ENCODE peak calls at places on chromosome 7, in six cellular contexts. One of them, this sample, is unnamed.

GRCh38 chr7:19754521-19755116 is 18.8 kb downstream of the TMEM196 start:
- DNase-seq in AG09309: no peak
- DNase-seq in suprapubic skin: no peak
- DNase-seq in RWPE1: peak
- DNase-seq in AG09319: no peak
- DNase-seq in nephron progenitor cell: no peak
- DNase-seq in this sample: no peak

GRCh38 chr7:50662059-50662689 is 97.0 kb upstream of the DDC start:
- DNase-seq in nephron progenitor cell: no peak
- DNase-seq in AG09309: no peak
- DNase-seq in AG09319: no peak
- DNase-seq in RWPE1: no peak
- DNase-seq in suprapubic skin: no peak
- DNase-seq in this sample: no peak

GRCh38 chr7:134473861-134474291 is 15.0 kb upstream of the AKR1B1 start:
- DNase-seq in AG09309: no peak
- DNase-seq in RWPE1: peak
- DNase-seq in AG09319: no peak
- DNase-seq in suprapubic skin: no peak
- DNase-seq in nephron progenitor cell: no peak
- DNase-seq in this sample: no peak

GRCh38 chr7:101720324-101720723 is 91.2 kb upstream of the MYL10 start:
- DNase-seq in suprapubic skin: no peak
- DNase-seq in RWPE1: no peak
- DNase-seq in nephron progenitor cell: no peak
- DNase-seq in AG09319: no peak
- DNase-seq in AG09309: no peak
- DNase-seq in this sample: no peak

GRCh38 chr7:115475774-115476407 is 554.0 kb downstream of the MDFIC start:
- DNase-seq in AG09319: no peak
- DNase-seq in AG09309: no peak
- DNase-seq in nephron progenitor cell: peak
- DNase-seq in suprapubic skin: no peak
- DNase-seq in RWPE1: no peak
- DNase-seq in this sample: no peak

GRCh38 chr7:14836571-14837189 is 65.9 kb downstream of the DGKB start:
- DNase-seq in nephron progenitor cell: peak
- DNase-seq in AG09309: no peak
- DNase-seq in suprapubic skin: no peak
- DNase-seq in AG09319: no peak
- DNase-seq in RWPE1: peak
- DNase-seq in this sample: no peak

GRCh38 chr7:730501-731439 is 3.7 kb upstream of the PRKAR1B start:
- DNase-seq in suprapubic skin: no peak
- DNase-seq in RWPE1: no peak
- DNase-seq in AG09309: no peak
- DNase-seq in AG09319: no peak
- DNase-seq in nephron progenitor cell: no peak
- DNase-seq in this sample: no peak

GRCh38 chr7:2193575-2194305 is 39.0 kb downstream of the MAD1L1 start:
- DNase-seq in AG09319: no peak
- DNase-seq in nephron progenitor cell: no peak
- DNase-seq in suprapubic skin: no peak
- DNase-seq in AG09309: no peak
- DNase-seq in RWPE1: no peak
- DNase-seq in this sample: no peak

GRCh38 chr7:115672024-115672423 is 358.5 kb downstream of the TFEC start:
- DNase-seq in nephron progenitor cell: no peak
- DNase-seq in AG09319: no peak
- DNase-seq in AG09309: no peak
- DNase-seq in RWPE1: no peak
- DNase-seq in suprapubic skin: no peak
- DNase-seq in this sample: no peak

GRCh38 chr7:96330193-96330592 is 8.3 kb upstream of the SLC25A13 start:
- DNase-seq in nephron progenitor cell: no peak
- DNase-seq in AG09319: no peak
- DNase-seq in suprapubic skin: no peak
- DNase-seq in RWPE1: peak
- DNase-seq in AG09309: no peak
- DNase-seq in this sample: no peak

GRCh38 chr7:87416682-87417587 is 58.5 kb downstream of the ABCB4 start:
- DNase-seq in RWPE1: peak
- DNase-seq in nephron progenitor cell: peak
- DNase-seq in suprapubic skin: no peak
- DNase-seq in AG09309: no peak
- DNase-seq in AG09319: no peak
- DNase-seq in this sample: no peak

GRCh38 chr7:20083781-20084180 is 133.4 kb downstream of the MACC1 start:
- DNase-seq in AG09319: no peak
- DNase-seq in suprapubic skin: no peak
- DNase-seq in RWPE1: peak
- DNase-seq in AG09309: peak
- DNase-seq in nephron progenitor cell: no peak
- DNase-seq in this sample: no peak

GRCh38 chr7:123367508-123368122 is 166.8 kb downstream of the IQUB start:
- DNase-seq in suprapubic skin: no peak
- DNase-seq in AG09319: no peak
- DNase-seq in nephron progenitor cell: peak
- DNase-seq in RWPE1: peak
- DNase-seq in AG09309: no peak
- DNase-seq in this sample: no peak

GRCh38 chr7:34759477-34760125 is 101.6 kb downstream of the NPSR1 start:
- DNase-seq in AG09309: peak
- DNase-seq in nephron progenitor cell: peak
- DNase-seq in suprapubic skin: no peak
- DNase-seq in AG09319: no peak
- DNase-seq in RWPE1: peak
- DNase-seq in this sample: no peak
- TF ChIP-seq CTCF in AG09309: peak
- TF ChIP-seq CTCF in nephron progenitor cell: peak
- TF ChIP-seq CTCF in suprapubic skin: peak
- TF ChIP-seq CTCF in AG09319: peak
- TF ChIP-seq CTCF in RWPE1: peak
- TF ChIP-seq CTCF in this sample: peak

GRCh38 chr7:150406311-150406564 is 27.1 kb downstream of the ZNF775 start:
- DNase-seq in AG09309: no peak
- DNase-seq in nephron progenitor cell: no peak
- DNase-seq in suprapubic skin: no peak
- DNase-seq in AG09319: no peak
- DNase-seq in RWPE1: no peak
- DNase-seq in this sample: no peak

GRCh38 chr7:150404172-150404784 is 25.1 kb downstream of the ZNF775 start:
- DNase-seq in nephron progenitor cell: no peak
- DNase-seq in RWPE1: no peak
- DNase-seq in AG09309: no peak
- DNase-seq in suprapubic skin: peak
- DNase-seq in AG09319: no peak
- DNase-seq in this sample: no peak

GRCh38 chr7:150403376-150404171 is 24.4 kb downstream of the ZNF775 start:
- DNase-seq in AG09309: no peak
- DNase-seq in nephron progenitor cell: no peak
- DNase-seq in suprapubic skin: peak
- DNase-seq in RWPE1: no peak
- DNase-seq in AG09319: no peak
- DNase-seq in this sample: no peak

GRCh38 chr7:150405584-150406310 is 26.6 kb downstream of the ZNF775 start:
- DNase-seq in RWPE1: peak
- DNase-seq in nephron progenitor cell: peak
- DNase-seq in suprapubic skin: peak
- DNase-seq in AG09309: no peak
- DNase-seq in AG09319: no peak
- DNase-seq in this sample: no peak

GRCh38 chr7:150404785-150405583 is 25.9 kb downstream of the ZNF775 start:
- DNase-seq in RWPE1: peak
- DNase-seq in nephron progenitor cell: peak
- DNase-seq in AG09309: peak
- DNase-seq in AG09319: peak
- DNase-seq in suprapubic skin: peak
- DNase-seq in this sample: peak
- TF ChIP-seq CTCF in RWPE1: peak
- TF ChIP-seq CTCF in nephron progenitor cell: no peak
- TF ChIP-seq CTCF in AG09309: no peak
- TF ChIP-seq CTCF in AG09319: no peak
- TF ChIP-seq CTCF in suprapubic skin: peak
- TF ChIP-seq CTCF in this sample: peak

DNA sequence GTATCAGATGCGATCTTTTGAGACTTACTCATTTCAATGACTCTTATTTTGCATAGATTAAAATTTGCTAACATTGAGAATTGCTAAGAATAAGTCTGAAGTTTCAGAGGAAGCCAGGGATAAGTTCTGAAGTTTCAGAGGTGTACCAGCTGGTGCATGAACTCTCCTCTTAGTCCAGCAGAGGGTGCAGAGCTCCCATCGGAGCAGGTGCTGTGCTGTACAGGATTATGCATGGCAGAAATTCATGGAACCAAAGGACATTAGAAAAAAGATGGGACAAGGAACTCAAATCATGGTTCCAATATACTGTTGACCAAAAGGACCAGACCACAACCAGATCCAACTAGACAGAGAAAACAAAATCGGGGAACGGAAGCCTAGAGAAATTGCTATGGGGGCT is 41.9 kb downstream of the MGAM2 start:
- DNase-seq in nephron progenitor cell: peak
- DNase-seq in RWPE1: no peak
- DNase-seq in suprapubic skin: no peak
- DNase-seq in AG09319: no peak
- DNase-seq in AG09309: no peak
- DNase-seq in this sample: no peak
- TF ChIP-seq CTCF in nephron progenitor cell: no peak
- TF ChIP-seq CTCF in RWPE1: no peak
- TF ChIP-seq CTCF in suprapubic skin: no peak
- TF ChIP-seq CTCF in AG09319: no peak
- TF ChIP-seq CTCF in AG09309: no peak
- TF ChIP-seq CTCF in this sample: peak

GRCh38 chr7:132049462-132050304 is 493.3 kb upstream of the PODXL start:
- DNase-seq in RWPE1: no peak
- DNase-seq in AG09319: no peak
- DNase-seq in suprapubic skin: no peak
- DNase-seq in nephron progenitor cell: peak
- DNase-seq in AG09309: no peak
- DNase-seq in this sample: peak
- TF ChIP-seq CTCF in RWPE1: peak
- TF ChIP-seq CTCF in AG09319: peak
- TF ChIP-seq CTCF in suprapubic skin: peak
- TF ChIP-seq CTCF in nephron progenitor cell: peak
- TF ChIP-seq CTCF in AG09309: peak
- TF ChIP-seq CTCF in this sample: peak

DNA sequence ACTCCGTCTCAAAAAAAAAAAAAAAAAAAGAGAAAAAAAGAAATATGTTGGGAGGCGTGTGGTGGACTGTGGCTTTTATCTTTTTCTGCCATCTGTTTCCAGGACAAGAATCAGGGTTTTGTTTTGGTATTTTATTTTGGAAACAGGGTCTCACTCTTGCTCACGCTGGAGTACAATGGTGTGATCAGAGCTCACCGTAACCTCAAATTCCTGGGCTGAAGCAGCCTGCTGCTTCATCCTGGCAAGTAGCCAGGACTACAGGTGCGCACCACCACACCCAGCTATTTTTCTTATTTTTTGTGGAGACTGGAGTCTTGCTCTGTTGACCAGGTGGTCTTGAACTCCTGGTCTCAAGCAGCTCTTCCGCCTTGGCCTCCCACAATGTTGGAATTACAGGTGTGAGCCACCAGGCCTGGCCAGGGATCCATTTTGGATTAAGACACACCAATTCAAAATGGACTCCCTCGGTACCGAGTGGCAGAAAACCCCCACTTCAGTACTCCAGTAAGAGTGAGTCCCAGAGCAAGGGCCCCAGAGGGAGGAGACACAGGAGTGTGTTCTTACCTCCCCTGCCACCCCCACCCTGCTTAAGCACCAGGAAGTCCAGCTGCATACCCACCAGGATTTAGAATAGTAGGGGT is 6.7 kb downstream of the MTURN start:
- DNase-seq in suprapubic skin: no peak
- DNase-seq in AG09319: no peak
- DNase-seq in RWPE1: no peak
- DNase-seq in AG09309: no peak
- DNase-seq in nephron progenitor cell: no peak
- DNase-seq in this sample: no peak
- TF ChIP-seq CTCF in suprapubic skin: no peak
- TF ChIP-seq CTCF in AG09319: no peak
- TF ChIP-seq CTCF in RWPE1: no peak
- TF ChIP-seq CTCF in AG09309: no peak
- TF ChIP-seq CTCF in nephron progenitor cell: no peak
- TF ChIP-seq CTCF in this sample: no peak

This sample was measured in type B pancreatic cell.